ENCODE peak calls at places on chromosomes 6 and 20, in four cellular contexts. One of them, this sample, is unnamed. For H3K4me1 and H3K9me3, the result is how much of the 10 kb centered on the place peaks cover.

GRCh38 chr20:41181567-41181966 is 44.2 kb downstream of the PLCG1 start:
- DNase-seq in stomach: peak
- DNase-seq in endodermal cell: peak
- DNase-seq in body of pancreas: no peak
- DNase-seq in this sample: peak

GRCh38 chr6:148273962-148274752 is 68.5 kb upstream of the SASH1 start:
- DNase-seq in body of pancreas: no peak
- DNase-seq in stomach: no peak
- DNase-seq in endodermal cell: no peak
- DNase-seq in this sample: no peak

GRCh38 chr6:138600726-138601125 is 101.4 kb upstream of the NHSL1 start:
- DNase-seq in stomach: no peak
- DNase-seq in body of pancreas: no peak
- DNase-seq in endodermal cell: no peak
- DNase-seq in this sample: no peak

GRCh38 chr20:17762873-17763557 is 63.2 kb downstream of the BANF2 start:
- DNase-seq in body of pancreas: peak
- DNase-seq in endodermal cell: peak
- DNase-seq in stomach: peak
- DNase-seq in this sample: no peak

GRCh38 chr6:143823463-143824006 is 19.6 kb upstream of the LTV1 start:
- DNase-seq in body of pancreas: no peak
- DNase-seq in stomach: no peak
- DNase-seq in endodermal cell: no peak
- DNase-seq in this sample: no peak

GRCh38 chr20:22322513-22322912 is 261.9 kb downstream of the FOXA2 start:
- DNase-seq in body of pancreas: no peak
- DNase-seq in stomach: no peak
- DNase-seq in endodermal cell: no peak
- DNase-seq in this sample: no peak

GRCh38 chr20:53220482-53221307 is 248.5 kb downstream of the TSHZ2 start:
- DNase-seq in body of pancreas: no peak
- DNase-seq in endodermal cell: no peak
- DNase-seq in stomach: no peak
- DNase-seq in this sample: no peak

GRCh38 chr6:21808045-21808470 is 214.5 kb downstream of the SOX4 start:
- DNase-seq in endodermal cell: peak
- DNase-seq in body of pancreas: peak
- DNase-seq in stomach: no peak
- DNase-seq in this sample: no peak

GRCh38 chr20:58486207-58486606 is 29.0 kb downstream of the APCDD1L start:
- DNase-seq in stomach: no peak
- DNase-seq in body of pancreas: no peak
- DNase-seq in endodermal cell: no peak
- DNase-seq in this sample: no peak

GRCh38 chr6:20409427-20409971 is 7.8 kb downstream of the E2F3 start:
- DNase-seq in body of pancreas: no peak
- DNase-seq in stomach: no peak
- DNase-seq in endodermal cell: no peak
- DNase-seq in this sample: no peak

GRCh38 chr20:53904261-53904660 is 166.1 kb downstream of the BCAS1 start:
- DNase-seq in stomach: no peak
- DNase-seq in endodermal cell: no peak
- DNase-seq in body of pancreas: no peak
- DNase-seq in this sample: no peak

GRCh38 chr6:52577022-52577777 is at the start of gene TRAM2:
- DNase-seq in body of pancreas: peak
- DNase-seq in stomach: peak
- DNase-seq in endodermal cell: peak
- DNase-seq in this sample: no peak

GRCh38 chr20:37270586-37271420 is 9.2 kb upstream of the GHRH start:
- DNase-seq in stomach: no peak
- DNase-seq in body of pancreas: peak
- DNase-seq in endodermal cell: no peak
- DNase-seq in this sample: no peak

GRCh38 chr6:23890543-23891227 is 235.3 kb upstream of the NRSN1 start:
- DNase-seq in body of pancreas: peak
- DNase-seq in endodermal cell: no peak
- DNase-seq in stomach: no peak
- DNase-seq in this sample: no peak

GRCh38 chr6:27205375-27206278 is 41.9 kb upstream of the PRSS16 start:
- DNase-seq in stomach: no peak
- DNase-seq in body of pancreas: no peak
- DNase-seq in endodermal cell: peak
- DNase-seq in this sample: no peak

GRCh38 chr6:84872996-84873395 is 108.6 kb upstream of the TBX18 start:
- DNase-seq in body of pancreas: no peak
- DNase-seq in endodermal cell: no peak
- DNase-seq in stomach: no peak
- DNase-seq in this sample: no peak

GRCh38 chr6:99604161-99605073 is 2.2 kb upstream of the PRDM13 start:
- DNase-seq in stomach: no peak
- DNase-seq in body of pancreas: no peak
- DNase-seq in endodermal cell: peak
- DNase-seq in this sample: no peak

GRCh38 chr6:109381007-109381746 is 1.1 kb downstream of the CD164 start:
- DNase-seq in body of pancreas: no peak
- DNase-seq in endodermal cell: no peak
- DNase-seq in stomach: no peak
- DNase-seq in this sample: no peak

GRCh38 chr6:42555477-42556457 is 8.1 kb upstream of the UBR2 start:
- DNase-seq in stomach: no peak
- DNase-seq in body of pancreas: no peak
- DNase-seq in endodermal cell: no peak
- DNase-seq in this sample: no peak

GRCh38 chr20:50276119-50277063 is 85.8 kb downstream of the CEBPB start:
- DNase-seq in endodermal cell: no peak
- DNase-seq in stomach: no peak
- DNase-seq in body of pancreas: peak
- DNase-seq in this sample: no peak

GRCh38 chr20:49437057-49437456 is 45.4 kb downstream of the KCNB1 start:
- DNase-seq in stomach: no peak
- DNase-seq in body of pancreas: no peak
- DNase-seq in endodermal cell: no peak
- DNase-seq in this sample: no peak

GRCh38 chr6:40695114-40695513 is 108.0 kb upstream of the LRFN2 start:
- DNase-seq in endodermal cell: peak
- DNase-seq in body of pancreas: no peak
- DNase-seq in stomach: no peak
- DNase-seq in this sample: no peak

GRCh38 chr6:134701301-134701700 is 248.6 kb downstream of the ALDH8A1 start:
- DNase-seq in body of pancreas: no peak
- DNase-seq in endodermal cell: no peak
- DNase-seq in stomach: no peak
- DNase-seq in this sample: no peak

GRCh38 chr6:102150549-102150948 is 757.0 kb downstream of the GRIK2 start:
- DNase-seq in body of pancreas: no peak
- DNase-seq in stomach: no peak
- DNase-seq in endodermal cell: no peak
- DNase-seq in this sample: no peak

GRCh38 chr6:88349511-88349910 is 183.4 kb upstream of the CNR1 start:
- DNase-seq in endodermal cell: no peak
- DNase-seq in stomach: no peak
- DNase-seq in body of pancreas: no peak
- DNase-seq in this sample: no peak

GRCh38 chr20:54601831-54602515 is 126.6 kb downstream of the DOK5 start:
- DNase-seq in body of pancreas: no peak
- DNase-seq in stomach: no peak
- DNase-seq in endodermal cell: no peak
- DNase-seq in this sample: peak

GRCh38 chr20:16098890-16099639 is 474.2 kb downstream of the KIF16B start:
- DNase-seq in body of pancreas: no peak
- DNase-seq in endodermal cell: no peak
- DNase-seq in stomach: no peak
- DNase-seq in this sample: no peak

GRCh38 chr6:30682181-30683117 is 4.0 kb downstream of the PPP1R18 start:
- DNase-seq in body of pancreas: peak
- DNase-seq in stomach: peak
- DNase-seq in endodermal cell: peak
- DNase-seq in this sample: no peak

GRCh38 chr6:16295060-16295459 is 56.7 kb downstream of the GMPR start:
- DNase-seq in endodermal cell: no peak
- DNase-seq in body of pancreas: no peak
- DNase-seq in stomach: no peak
- DNase-seq in this sample: no peak

GRCh38 chr20:17024513-17025105 is 202.2 kb upstream of the PCSK2 start:
- DNase-seq in body of pancreas: no peak
- DNase-seq in endodermal cell: peak
- DNase-seq in stomach: no peak
- DNase-seq in this sample: no peak

GRCh38 chr20:1438361-1438760 is 28.3 kb downstream of the NSFL1C start:
- DNase-seq in body of pancreas: no peak
- DNase-seq in endodermal cell: no peak
- DNase-seq in stomach: no peak
- DNase-seq in this sample: no peak

GRCh38 chr6:30100585-30101422 is 12.1 kb downstream of the TRIM31 start:
- DNase-seq in stomach: peak
- DNase-seq in endodermal cell: peak
- DNase-seq in body of pancreas: peak
- DNase-seq in this sample: no peak

GRCh38 chr20:61746781-61747180 is 318.9 kb downstream of the TAF4 start:
- DNase-seq in stomach: no peak
- DNase-seq in endodermal cell: no peak
- DNase-seq in body of pancreas: no peak
- DNase-seq in this sample: no peak

GRCh38 chr20:63815869-63816268 is 15.2 kb downstream of the ZBTB46 start:
- DNase-seq in endodermal cell: no peak
- DNase-seq in body of pancreas: no peak
- DNase-seq in stomach: no peak
- DNase-seq in this sample: no peak

DNA sequence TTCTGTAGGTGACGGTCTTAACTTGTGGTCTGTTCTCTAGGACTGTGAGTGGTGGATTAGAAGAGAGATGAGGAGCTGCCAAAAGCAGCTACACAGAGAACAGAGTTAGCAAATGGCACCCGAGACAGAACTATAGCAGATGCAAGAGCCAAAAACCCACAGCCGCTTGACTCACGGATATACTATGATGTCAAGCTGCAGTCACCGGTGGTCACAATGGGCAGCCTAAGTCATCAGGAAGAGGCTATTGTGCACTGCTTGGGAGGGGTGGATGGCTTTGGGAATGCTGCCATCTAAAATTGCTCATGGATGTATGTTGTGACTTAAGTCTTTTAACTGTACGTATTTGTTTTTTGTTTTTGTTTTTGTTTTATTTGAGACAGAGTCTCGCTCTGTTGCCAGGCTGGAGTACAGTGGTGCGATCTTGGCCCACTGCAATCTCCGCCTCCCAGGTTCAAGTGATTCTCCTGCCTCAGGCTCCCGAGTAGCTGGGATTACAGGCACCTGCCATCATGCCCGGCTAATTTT is at the start of gene GTSF1L:
- DNase-seq in endodermal cell: no peak
- DNase-seq in body of pancreas: no peak
- DNase-seq in stomach: no peak
- DNase-seq in this sample: no peak
- H3K4me1 ChIP-seq in endodermal cell: under half
- H3K4me1 ChIP-seq in body of pancreas: under half
- H3K4me1 ChIP-seq in stomach: under half
- H3K4me1 ChIP-seq in this sample: under half

GRCh38 chr20:59686404-59687346 is 82.3 kb downstream of the PHACTR3 start:
- DNase-seq in endodermal cell: no peak
- DNase-seq in stomach: no peak
- DNase-seq in body of pancreas: no peak
- DNase-seq in this sample: no peak
- H3K9me3 ChIP-seq in endodermal cell: under half
- H3K9me3 ChIP-seq in stomach: under half
- H3K9me3 ChIP-seq in body of pancreas: under half
- H3K9me3 ChIP-seq in this sample: under half

GRCh38 chr6:3072798-3073197 is 4.5 kb downstream of the RIPK1 start:
- DNase-seq in body of pancreas: no peak
- DNase-seq in stomach: no peak
- DNase-seq in endodermal cell: no peak
- DNase-seq in this sample: peak
- H3K4me1 ChIP-seq in body of pancreas: under half
- H3K4me1 ChIP-seq in stomach: half or more
- H3K4me1 ChIP-seq in endodermal cell: under half
- H3K4me1 ChIP-seq in this sample: half or more

DNA sequence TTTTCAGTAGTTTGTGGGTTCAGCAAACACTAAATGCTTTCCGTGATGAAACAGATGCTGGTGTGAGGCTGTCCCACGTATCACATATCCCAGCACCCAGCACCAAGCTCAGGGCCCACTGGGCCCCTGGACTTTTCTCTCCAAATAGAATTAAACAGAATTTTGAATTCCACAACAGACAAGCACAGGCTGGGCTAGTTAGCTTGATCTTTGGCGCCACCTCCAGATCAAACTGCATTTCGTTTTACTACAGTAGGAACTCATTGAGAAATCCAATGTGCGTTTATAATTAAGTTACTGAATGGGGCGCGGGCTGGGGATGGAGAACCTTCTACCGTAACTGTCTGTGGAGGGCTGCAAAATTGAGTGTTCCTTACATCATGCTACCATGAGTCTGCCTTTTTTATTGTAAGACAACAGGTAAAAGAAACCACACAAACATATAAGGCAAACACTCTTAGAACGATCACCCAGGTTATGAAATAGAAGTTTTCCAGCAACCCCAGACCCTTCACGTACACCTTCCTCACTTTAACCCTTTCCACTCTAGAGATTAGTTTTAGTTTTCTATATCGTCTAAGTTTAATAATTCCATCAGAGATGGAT is 107.8 kb downstream of the ZFP64 start:
- DNase-seq in body of pancreas: peak
- DNase-seq in stomach: peak
- DNase-seq in endodermal cell: peak
- DNase-seq in this sample: no peak
- H3K9me3 ChIP-seq in body of pancreas: under half
- H3K9me3 ChIP-seq in stomach: under half
- H3K9me3 ChIP-seq in endodermal cell: under half
- H3K9me3 ChIP-seq in this sample: under half

GRCh38 chr6:45148711-45149341 is 179.3 kb upstream of the RUNX2 start:
- DNase-seq in endodermal cell: no peak
- DNase-seq in stomach: no peak
- DNase-seq in body of pancreas: no peak
- DNase-seq in this sample: no peak

GRCh38 chr6:45160305-45160704 is 167.8 kb upstream of the RUNX2 start:
- DNase-seq in stomach: no peak
- DNase-seq in body of pancreas: no peak
- DNase-seq in endodermal cell: no peak
- DNase-seq in this sample: no peak

GRCh38 chr6:45155341-45155894 is 172.7 kb upstream of the RUNX2 start:
- DNase-seq in endodermal cell: no peak
- DNase-seq in body of pancreas: no peak
- DNase-seq in stomach: no peak
- DNase-seq in this sample: no peak

GRCh38 chr6:45156075-45156474 is 172.1 kb upstream of the RUNX2 start:
- DNase-seq in stomach: no peak
- DNase-seq in endodermal cell: no peak
- DNase-seq in body of pancreas: no peak
- DNase-seq in this sample: no peak

DNA sequence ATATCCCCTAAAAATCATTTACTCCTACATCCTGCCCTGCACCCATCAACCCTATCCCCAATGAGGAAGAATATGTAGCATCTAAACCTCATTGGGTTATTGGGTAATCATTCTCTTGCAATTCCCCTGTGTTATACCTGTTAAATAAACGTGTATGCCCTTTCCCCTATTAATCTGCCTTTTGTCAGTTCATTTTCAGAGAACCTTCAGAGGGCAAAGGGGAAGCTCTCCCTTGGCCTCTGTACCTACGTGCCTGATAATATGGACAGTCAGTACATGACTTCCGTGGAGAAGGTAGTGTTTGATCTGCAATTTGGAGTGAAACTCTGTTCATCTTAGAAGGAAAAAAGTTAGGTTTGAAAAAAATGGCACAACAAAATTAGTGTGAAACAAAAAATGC is 173.5 kb upstream of the RUNX2 start:
- DNase-seq in body of pancreas: no peak
- DNase-seq in stomach: no peak
- DNase-seq in endodermal cell: no peak
- DNase-seq in this sample: no peak
- H3K4me1 ChIP-seq in body of pancreas: under half
- H3K4me1 ChIP-seq in stomach: under half
- H3K4me1 ChIP-seq in endodermal cell: under half
- H3K4me1 ChIP-seq in this sample: under half

This sample was measured in vagina.